ENCODE peak calls at places on chromosomes 6 and 20, in six cellular contexts. One of them, this sample, is unnamed.

GRCh38 chr20:54433653-54434052 is 41.7 kb upstream of the DOK5 start:
- DNase-seq in GM12892: no peak
- DNase-seq in DMS79: no peak
- DNase-seq in effector CD8-positive, alpha-beta T cell: no peak
- DNase-seq in effector CD4-positive, alpha-beta T cell: no peak
- DNase-seq in EL: no peak
- DNase-seq in this sample: no peak

GRCh38 chr6:47134476-47135189 is 92.5 kb upstream of the ADGRF1 start:
- DNase-seq in GM12892: no peak
- DNase-seq in DMS79: no peak
- DNase-seq in effector CD8-positive, alpha-beta T cell: no peak
- DNase-seq in effector CD4-positive, alpha-beta T cell: no peak
- DNase-seq in EL: peak
- DNase-seq in this sample: peak

GRCh38 chr20:63863798-63864544 is 1.1 kb upstream of the TPD52L2 start:
- DNase-seq in GM12892: peak
- DNase-seq in DMS79: peak
- DNase-seq in effector CD8-positive, alpha-beta T cell: peak
- DNase-seq in effector CD4-positive, alpha-beta T cell: peak
- DNase-seq in EL: peak
- DNase-seq in this sample: peak

GRCh38 chr20:46206025-46206424 is 87.9 kb downstream of the CD40 start:
- DNase-seq in GM12892: no peak
- DNase-seq in DMS79: no peak
- DNase-seq in effector CD8-positive, alpha-beta T cell: no peak
- DNase-seq in effector CD4-positive, alpha-beta T cell: no peak
- DNase-seq in EL: peak
- DNase-seq in this sample: peak

GRCh38 chr6:28816909-28817807 is 106.6 kb downstream of the TRIM27 start:
- DNase-seq in GM12892: no peak
- DNase-seq in DMS79: no peak
- DNase-seq in effector CD8-positive, alpha-beta T cell: no peak
- DNase-seq in effector CD4-positive, alpha-beta T cell: no peak
- DNase-seq in EL: peak
- DNase-seq in this sample: peak

GRCh38 chr6:154980273-154981070 is 14.6 kb upstream of the TIAM2 start:
- DNase-seq in GM12892: no peak
- DNase-seq in DMS79: no peak
- DNase-seq in effector CD8-positive, alpha-beta T cell: no peak
- DNase-seq in effector CD4-positive, alpha-beta T cell: no peak
- DNase-seq in EL: no peak
- DNase-seq in this sample: no peak

GRCh38 chr6:105763866-105764265 is 322.3 kb upstream of the PRDM1 start:
- DNase-seq in GM12892: no peak
- DNase-seq in DMS79: no peak
- DNase-seq in effector CD8-positive, alpha-beta T cell: no peak
- DNase-seq in effector CD4-positive, alpha-beta T cell: no peak
- DNase-seq in EL: no peak
- DNase-seq in this sample: no peak

GRCh38 chr6:121660277-121660676 is 224.8 kb downstream of the GJA1 start:
- DNase-seq in GM12892: no peak
- DNase-seq in DMS79: no peak
- DNase-seq in effector CD8-positive, alpha-beta T cell: no peak
- DNase-seq in effector CD4-positive, alpha-beta T cell: no peak
- DNase-seq in EL: no peak
- DNase-seq in this sample: no peak

GRCh38 chr6:166589786-166590574 is 3.5 kb upstream of the RAMACL start:
- DNase-seq in GM12892: no peak
- DNase-seq in DMS79: no peak
- DNase-seq in effector CD8-positive, alpha-beta T cell: no peak
- DNase-seq in effector CD4-positive, alpha-beta T cell: no peak
- DNase-seq in EL: no peak
- DNase-seq in this sample: no peak

GRCh38 chr6:133804263-133804662 is 84.7 kb upstream of the TCF21 start:
- DNase-seq in GM12892: no peak
- DNase-seq in DMS79: no peak
- DNase-seq in effector CD8-positive, alpha-beta T cell: no peak
- DNase-seq in effector CD4-positive, alpha-beta T cell: no peak
- DNase-seq in EL: peak
- DNase-seq in this sample: peak

GRCh38 chr20:22341508-22341907 is 242.9 kb downstream of the FOXA2 start:
- DNase-seq in GM12892: no peak
- DNase-seq in DMS79: no peak
- DNase-seq in effector CD8-positive, alpha-beta T cell: no peak
- DNase-seq in effector CD4-positive, alpha-beta T cell: no peak
- DNase-seq in EL: peak
- DNase-seq in this sample: no peak

GRCh38 chr20:45918779-45919535 is 7.0 kb upstream of the PLTP start:
- DNase-seq in GM12892: no peak
- DNase-seq in DMS79: no peak
- DNase-seq in effector CD8-positive, alpha-beta T cell: no peak
- DNase-seq in effector CD4-positive, alpha-beta T cell: no peak
- DNase-seq in EL: no peak
- DNase-seq in this sample: peak

GRCh38 chr6:161455848-161456247 is 182.0 kb upstream of the AGPAT4 start:
- DNase-seq in GM12892: no peak
- DNase-seq in DMS79: no peak
- DNase-seq in effector CD8-positive, alpha-beta T cell: no peak
- DNase-seq in effector CD4-positive, alpha-beta T cell: no peak
- DNase-seq in EL: no peak
- DNase-seq in this sample: no peak

GRCh38 chr20:49964964-49965780 is 17.6 kb upstream of the SNAI1 start:
- DNase-seq in GM12892: no peak
- DNase-seq in DMS79: no peak
- DNase-seq in effector CD8-positive, alpha-beta T cell: no peak
- DNase-seq in effector CD4-positive, alpha-beta T cell: no peak
- DNase-seq in EL: peak
- DNase-seq in this sample: peak

GRCh38 chr6:143592335-143592734 is 80.8 kb upstream of the FUCA2 start:
- DNase-seq in GM12892: no peak
- DNase-seq in DMS79: no peak
- DNase-seq in effector CD8-positive, alpha-beta T cell: no peak
- DNase-seq in effector CD4-positive, alpha-beta T cell: no peak
- DNase-seq in EL: peak
- DNase-seq in this sample: no peak

GRCh38 chr20:4439461-4439860 is 282.2 kb upstream of the PRND start:
- DNase-seq in GM12892: no peak
- DNase-seq in DMS79: no peak
- DNase-seq in effector CD8-positive, alpha-beta T cell: no peak
- DNase-seq in effector CD4-positive, alpha-beta T cell: no peak
- DNase-seq in EL: no peak
- DNase-seq in this sample: no peak

GRCh38 chr6:35213161-35213823 is 464 bp upstream of the SCUBE3 start:
- DNase-seq in GM12892: no peak
- DNase-seq in DMS79: no peak
- DNase-seq in effector CD8-positive, alpha-beta T cell: no peak
- DNase-seq in effector CD4-positive, alpha-beta T cell: no peak
- DNase-seq in EL: no peak
- DNase-seq in this sample: no peak

GRCh38 chr6:106309766-106310373 is 15.7 kb downstream of the ATG5 start:
- DNase-seq in GM12892: no peak
- DNase-seq in DMS79: no peak
- DNase-seq in effector CD8-positive, alpha-beta T cell: no peak
- DNase-seq in effector CD4-positive, alpha-beta T cell: no peak
- DNase-seq in EL: peak
- DNase-seq in this sample: peak

GRCh38 chr6:170201361-170201760 is 89.5 kb downstream of the DLL1 start:
- DNase-seq in GM12892: no peak
- DNase-seq in DMS79: no peak
- DNase-seq in effector CD8-positive, alpha-beta T cell: no peak
- DNase-seq in effector CD4-positive, alpha-beta T cell: no peak
- DNase-seq in EL: no peak
- DNase-seq in this sample: no peak

GRCh38 chr6:14540859-14541540 is 423.4 kb downstream of the CD83 start:
- DNase-seq in GM12892: no peak
- DNase-seq in DMS79: no peak
- DNase-seq in effector CD8-positive, alpha-beta T cell: no peak
- DNase-seq in effector CD4-positive, alpha-beta T cell: no peak
- DNase-seq in EL: no peak
- DNase-seq in this sample: peak

GRCh38 chr6:31943742-31944141 is 2.2 kb upstream of the CFB start:
- DNase-seq in GM12892: no peak
- DNase-seq in DMS79: no peak
- DNase-seq in effector CD8-positive, alpha-beta T cell: no peak
- DNase-seq in effector CD4-positive, alpha-beta T cell: no peak
- DNase-seq in EL: no peak
- DNase-seq in this sample: no peak

GRCh38 chr6:13420269-13420668 is 67.1 kb downstream of the GFOD1 start:
- DNase-seq in GM12892: no peak
- DNase-seq in DMS79: no peak
- DNase-seq in effector CD8-positive, alpha-beta T cell: no peak
- DNase-seq in effector CD4-positive, alpha-beta T cell: no peak
- DNase-seq in EL: peak
- DNase-seq in this sample: no peak

GRCh38 chr6:80143312-80143960 is 37.0 kb downstream of the BCKDHB start:
- DNase-seq in GM12892: no peak
- DNase-seq in DMS79: peak
- DNase-seq in effector CD8-positive, alpha-beta T cell: no peak
- DNase-seq in effector CD4-positive, alpha-beta T cell: no peak
- DNase-seq in EL: peak
- DNase-seq in this sample: peak

GRCh38 chr6:170047813-170048212 is 243.1 kb downstream of the DLL1 start:
- DNase-seq in GM12892: no peak
- DNase-seq in DMS79: no peak
- DNase-seq in effector CD8-positive, alpha-beta T cell: no peak
- DNase-seq in effector CD4-positive, alpha-beta T cell: no peak
- DNase-seq in EL: no peak
- DNase-seq in this sample: no peak

GRCh38 chr6:151675746-151676459 is 131.6 kb upstream of the ESR1 start:
- DNase-seq in GM12892: peak
- DNase-seq in DMS79: no peak
- DNase-seq in effector CD8-positive, alpha-beta T cell: peak
- DNase-seq in effector CD4-positive, alpha-beta T cell: peak
- DNase-seq in EL: peak
- DNase-seq in this sample: peak

GRCh38 chr6:169070506-169071176 is 183.0 kb downstream of the THBS2 start:
- DNase-seq in GM12892: no peak
- DNase-seq in DMS79: no peak
- DNase-seq in effector CD8-positive, alpha-beta T cell: no peak
- DNase-seq in effector CD4-positive, alpha-beta T cell: no peak
- DNase-seq in EL: peak
- DNase-seq in this sample: peak

GRCh38 chr20:49338061-49338460 is 60.2 kb upstream of the ZNFX1 start:
- DNase-seq in GM12892: no peak
- DNase-seq in DMS79: no peak
- DNase-seq in effector CD8-positive, alpha-beta T cell: no peak
- DNase-seq in effector CD4-positive, alpha-beta T cell: no peak
- DNase-seq in EL: no peak
- DNase-seq in this sample: no peak

GRCh38 chr6:5565976-5566375 is 304.7 kb downstream of the FARS2 start:
- DNase-seq in GM12892: no peak
- DNase-seq in DMS79: no peak
- DNase-seq in effector CD8-positive, alpha-beta T cell: no peak
- DNase-seq in effector CD4-positive, alpha-beta T cell: no peak
- DNase-seq in EL: no peak
- DNase-seq in this sample: no peak

GRCh38 chr20:58117944-58118343 is 110.5 kb downstream of the ANKRD60 start:
- DNase-seq in GM12892: no peak
- DNase-seq in DMS79: no peak
- DNase-seq in effector CD8-positive, alpha-beta T cell: no peak
- DNase-seq in effector CD4-positive, alpha-beta T cell: no peak
- DNase-seq in EL: peak
- DNase-seq in this sample: no peak

GRCh38 chr20:14775778-14776177 is 438.4 kb upstream of the FLRT3 start:
- DNase-seq in GM12892: no peak
- DNase-seq in DMS79: no peak
- DNase-seq in effector CD8-positive, alpha-beta T cell: no peak
- DNase-seq in effector CD4-positive, alpha-beta T cell: no peak
- DNase-seq in EL: peak
- DNase-seq in this sample: peak

GRCh38 chr20:50980071-50980681 is 21.6 kb downstream of the MOCS3 start:
- DNase-seq in GM12892: no peak
- DNase-seq in DMS79: no peak
- DNase-seq in effector CD8-positive, alpha-beta T cell: no peak
- DNase-seq in effector CD4-positive, alpha-beta T cell: no peak
- DNase-seq in EL: peak
- DNase-seq in this sample: peak

GRCh38 chr6:3341467-3341866 is 82.7 kb downstream of the PSMG4 start:
- DNase-seq in GM12892: no peak
- DNase-seq in DMS79: no peak
- DNase-seq in effector CD8-positive, alpha-beta T cell: no peak
- DNase-seq in effector CD4-positive, alpha-beta T cell: no peak
- DNase-seq in EL: no peak
- DNase-seq in this sample: peak

GRCh38 chr6:158655569-158656450 is 6.0 kb downstream of the SYTL3 start:
- DNase-seq in GM12892: no peak
- DNase-seq in DMS79: peak
- DNase-seq in effector CD8-positive, alpha-beta T cell: no peak
- DNase-seq in effector CD4-positive, alpha-beta T cell: no peak
- DNase-seq in EL: no peak
- DNase-seq in this sample: no peak

GRCh38 chr6:25413506-25413905 is 134.3 kb downstream of the CARMIL1 start:
- DNase-seq in GM12892: no peak
- DNase-seq in DMS79: no peak
- DNase-seq in effector CD8-positive, alpha-beta T cell: no peak
- DNase-seq in effector CD4-positive, alpha-beta T cell: no peak
- DNase-seq in EL: no peak
- DNase-seq in this sample: peak

GRCh38 chr6:33298773-33299236 is at the start of gene RGL2:
- DNase-seq in GM12892: peak
- DNase-seq in DMS79: no peak
- DNase-seq in effector CD8-positive, alpha-beta T cell: peak
- DNase-seq in effector CD4-positive, alpha-beta T cell: peak
- DNase-seq in EL: peak
- DNase-seq in this sample: peak

This sample was measured in fibroblast of the aortic adventitia.